ENCODE peak calls at places on chromosomes 6 and 20, in four cellular contexts. Y is esophagus squamous epithelium, T is astrocyte of the cerebellum, V is GM12864. W is an unnamed sample.

GRCh38 chr6:28001351-28001750 is 44.3 kb downstream of the OR2B6 start:
- DNase-seq in Y (no peak), T (no peak), V (no peak), W (no peak)

GRCh38 chr6:36929152-36929551 is 25.4 kb upstream of the PI16 start:
- DNase-seq in V (no peak), Y (no peak), T (no peak), W (no peak)

GRCh38 chr6:93394471-93394870 is 24.9 kb downstream of the EPHA7 start:
- DNase-seq in Y (no peak), V (no peak), T (no peak), W (no peak)

GRCh38 chr20:41248371-41249024 is 69.0 kb downstream of the ZHX3 start:
- DNase-seq in V (no peak), Y (no peak), T (peak), W (no peak)

GRCh38 chr6:74598473-74599393 is 607.1 kb downstream of the COL12A1 start:
- DNase-seq in Y (no peak), T (no peak), V (peak), W (peak)

GRCh38 chr6:81304486-81304885 is 448.0 kb downstream of the TENT5A start:
- DNase-seq in Y (no peak), V (no peak), T (no peak), W (no peak)

GRCh38 chr20:45247860-45248259 is 6.5 kb downstream of the SLPI start:
- DNase-seq in V (no peak), Y (no peak), T (no peak), W (no peak)

GRCh38 chr6:54335871-54336270 is 27.6 kb downstream of the TINAG start:
- DNase-seq in T (peak), V (no peak), Y (no peak), W (no peak)

GRCh38 chr20:17878912-17879602 is 89.5 kb downstream of the SNX5 start:
- DNase-seq in T (no peak), V (no peak), Y (no peak), W (peak)

GRCh38 chr6:159726196-159726917 is 949 bp upstream of the WTAP start:
- DNase-seq in Y (no peak), T (no peak), V (no peak), W (no peak)

GRCh38 chr6:34496103-34496685 is 30.3 kb downstream of the PACSIN1 start:
- DNase-seq in T (no peak), Y (no peak), V (no peak), W (no peak)

GRCh38 chr6:139133272-139133671 is 1.6 kb upstream of the HECA start:
- DNase-seq in Y (no peak), V (peak), T (no peak), W (no peak)

GRCh38 chr20:48986899-48987298 is 59.2 kb upstream of the CSE1L start:
- DNase-seq in T (no peak), V (no peak), Y (no peak), W (no peak)

GRCh38 chr6:31079656-31080261 is 32.6 kb downstream of the C6orf15 start:
- DNase-seq in T (peak), Y (no peak), V (no peak), W (peak)

GRCh38 chr6:140987364-140988135 is 1145.2 kb upstream of the GJE1 start:
- DNase-seq in T (no peak), V (no peak), Y (no peak), W (no peak)

GRCh38 chr6:126188271-126188909 is 151.5 kb upstream of the CENPW start:
- DNase-seq in V (no peak), T (peak), Y (no peak), W (no peak)

GRCh38 chr6:34982424-34982852 is 93.4 kb downstream of the ANKS1A start:
- DNase-seq in Y (no peak), V (no peak), T (no peak), W (no peak)

GRCh38 chr20:25741088-25741487 is 44.4 kb upstream of the ZNF337 start:
- DNase-seq in T (no peak), Y (no peak), V (no peak), W (no peak)

GRCh38 chr6:101393291-101394251 is at the start of gene GRIK2:
- DNase-seq in T (no peak), V (no peak), Y (no peak), W (no peak)

GRCh38 chr6:66496659-66497058 is 789.6 kb upstream of the EYS start:
- DNase-seq in T (no peak), V (no peak), Y (no peak), W (peak)

GRCh38 chr6:47278545-47278944 is 31.2 kb downstream of the TNFRSF21 start:
- DNase-seq in T (no peak), V (no peak), Y (no peak), W (no peak)

GRCh38 chr6:81487489-81487888 is 265.0 kb downstream of the TENT5A start:
- DNase-seq in T (no peak), Y (no peak), V (no peak), W (no peak)

GRCh38 chr6:5086294-5086890 is 1.3 kb downstream of the PPP1R3G start:
- DNase-seq in Y (no peak), V (no peak), T (no peak), W (no peak)

GRCh38 chr6:21386744-21387143 is 206.8 kb upstream of the SOX4 start:
- DNase-seq in Y (no peak), V (no peak), T (no peak), W (no peak)

GRCh38 chr20:59614714-59615113 is 10.4 kb downstream of the PHACTR3 start:
- DNase-seq in T (no peak), Y (no peak), V (no peak), W (no peak)

GRCh38 chr6:90413867-90414266 is 117.2 kb upstream of the BACH2 start:
- DNase-seq in T (no peak), V (no peak), Y (no peak), W (peak)

DNA sequence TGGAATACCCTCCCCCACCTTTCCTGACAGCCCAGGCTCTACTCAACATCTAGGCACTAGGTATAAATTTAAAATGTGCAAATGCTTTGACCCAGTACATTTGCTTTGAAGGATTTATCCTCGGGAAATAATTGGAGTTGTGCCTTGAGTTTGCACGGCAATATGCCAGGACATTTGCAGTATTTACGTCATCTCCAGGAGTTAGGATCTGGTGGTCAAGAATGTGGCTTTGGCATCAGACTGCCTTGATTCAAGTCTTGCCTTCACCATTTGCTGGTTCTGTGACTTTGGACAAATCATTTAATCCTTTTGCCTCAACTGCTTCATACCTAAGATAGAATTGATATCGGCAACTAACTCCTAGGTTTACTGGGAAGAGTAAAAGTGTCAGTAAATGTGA is 169.6 kb downstream of the PLCB1 start:
- DNase-seq in T (peak), Y (no peak), V (no peak), W (no peak)
- TF ChIP-seq CTCF in T (no peak), Y (no peak), V (no peak), W (no peak)

GRCh38 chr6:105511639-105512038 is 108.8 kb upstream of the PREP start:
- DNase-seq in V (no peak), T (no peak), Y (no peak), W (no peak)

GRCh38 chr6:105510746-105511145 is 107.9 kb upstream of the PREP start:
- DNase-seq in V (no peak), T (no peak), Y (no peak), W (no peak)

GRCh38 chr6:105507811-105508210 is 104.9 kb upstream of the PREP start:
- DNase-seq in T (no peak), Y (no peak), V (no peak), W (no peak)

GRCh38 chr6:105514306-105514705 is 111.4 kb upstream of the PREP start:
- DNase-seq in T (no peak), Y (no peak), V (no peak), W (no peak)

DNA sequence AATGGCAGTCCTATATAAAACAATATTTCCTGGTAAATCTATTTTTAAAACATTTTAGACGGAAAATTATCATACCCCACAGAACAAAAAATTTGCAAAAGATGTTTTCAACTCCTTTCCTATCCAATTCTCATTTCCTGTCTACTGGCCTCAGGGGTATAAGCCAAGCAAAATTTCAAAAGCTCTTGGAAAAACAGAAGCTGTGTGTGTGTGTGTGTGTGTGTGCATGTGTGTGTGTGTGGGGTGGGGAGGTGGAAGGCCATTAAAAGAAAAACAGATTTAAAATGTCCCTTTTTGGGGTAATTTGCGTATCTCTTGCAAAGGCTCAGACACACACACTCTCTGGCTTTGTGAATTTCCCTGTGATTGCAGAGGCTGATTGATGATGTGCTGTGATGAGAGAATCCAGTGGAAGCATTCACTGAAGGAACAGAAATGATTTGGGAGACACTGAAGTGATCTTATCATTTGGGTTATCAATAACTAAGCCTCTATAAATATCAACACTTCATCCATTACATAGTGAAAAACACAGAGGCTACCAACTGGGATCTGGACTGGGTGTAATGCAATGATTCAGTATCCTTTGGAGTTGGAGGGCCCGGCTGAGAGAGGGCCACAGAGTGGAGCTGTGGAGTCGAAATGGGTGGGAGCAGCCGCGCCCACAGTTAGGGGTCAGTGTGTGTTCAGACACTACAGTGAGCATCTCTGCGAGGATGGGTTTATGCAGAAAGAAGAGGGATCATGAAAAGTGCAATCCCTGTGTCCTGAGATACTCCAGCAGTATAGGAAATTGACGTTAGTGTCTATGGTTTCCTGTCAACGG is 106.8 kb upstream of the PREP start:
- DNase-seq in T (no peak), V (no peak), Y (no peak), W (no peak)
- TF ChIP-seq CTCF in T (peak), V (no peak), Y (no peak), W (no peak)

DNA sequence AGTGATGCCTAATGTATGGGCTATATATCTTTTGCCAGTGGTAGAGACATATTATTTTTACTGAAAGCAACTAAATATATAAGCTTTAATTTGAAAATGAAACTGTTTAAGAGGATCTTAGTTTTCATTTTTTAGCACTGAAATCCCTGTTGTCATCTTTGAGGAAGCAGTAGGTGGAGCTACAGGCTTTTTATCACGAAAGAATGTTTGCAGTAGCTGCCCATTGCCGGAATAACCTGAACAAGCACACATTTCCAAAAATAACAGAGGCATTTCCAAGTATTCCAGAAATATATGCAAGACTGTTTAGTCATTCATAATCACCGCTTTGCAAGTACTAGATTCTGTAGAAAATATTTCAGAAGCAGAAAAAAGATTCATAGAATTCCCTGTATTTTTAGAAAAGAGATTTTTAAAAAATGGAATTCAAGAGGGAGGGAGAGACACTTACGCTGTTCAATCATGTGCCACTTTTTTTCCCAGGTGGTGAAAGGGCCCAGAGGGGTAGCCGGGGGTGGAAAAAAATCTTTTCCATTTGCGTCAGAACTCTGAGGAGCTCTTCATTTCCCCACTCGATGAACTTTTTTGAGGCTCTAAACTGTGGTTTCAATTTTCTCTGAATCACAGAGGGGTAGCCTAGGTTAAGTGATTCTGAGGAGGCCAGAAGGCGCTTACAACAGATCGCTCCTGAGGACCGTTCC is 142.5 kb upstream of the FERMT1 start:
- DNase-seq in Y (no peak), V (peak), T (peak), W (peak)
- TF ChIP-seq CTCF in Y (no peak), V (no peak), T (peak), W (peak)

GRCh38 chr6:43207286-43207685 is 22.0 kb downstream of the DNPH1 start:
- DNase-seq in T (no peak), Y (no peak), V (no peak), W (no peak)

GRCh38 chr6:43216200-43216599 is 13.1 kb downstream of the DNPH1 start:
- DNase-seq in Y (no peak), T (no peak), V (no peak), W (no peak)

GRCh38 chr6:43213431-43213830 is 15.8 kb downstream of the DNPH1 start:
- DNase-seq in Y (no peak), T (no peak), V (no peak), W (no peak)

GRCh38 chr6:43215066-43215465 is 14.2 kb downstream of the DNPH1 start:
- DNase-seq in V (no peak), T (no peak), Y (no peak), W (no peak)

DNA sequence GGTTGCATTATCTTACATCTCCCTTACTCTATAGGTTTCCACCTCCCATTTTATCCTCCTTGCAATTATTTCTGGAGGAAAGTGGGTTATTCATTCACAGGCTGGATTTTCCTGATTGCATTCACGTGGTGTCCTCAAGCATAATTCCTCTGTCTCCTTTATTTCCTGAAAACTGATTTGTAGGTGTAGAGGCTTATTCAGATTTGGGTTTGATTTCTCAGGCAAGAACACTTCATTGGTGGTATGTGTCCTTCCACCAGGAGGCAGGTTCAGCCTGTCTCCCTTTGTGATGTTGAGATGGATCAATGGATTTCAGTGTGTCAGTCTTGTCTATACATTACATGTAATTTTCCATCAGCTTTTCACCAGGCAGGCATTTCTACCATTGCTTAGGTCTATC is 17.3 kb downstream of the DNPH1 start:
- DNase-seq in Y (no peak), T (no peak), V (no peak), W (no peak)
- TF ChIP-seq CTCF in Y (no peak), T (no peak), V (peak), W (peak)

GRCh38 chr20:8522191-8522590 is 390.1 kb downstream of the PLCB1 start:
- DNase-seq in T (no peak), V (no peak), Y (no peak), W (no peak)

GRCh38 chr20:8519887-8520286 is 387.8 kb downstream of the PLCB1 start:
- DNase-seq in Y (no peak), T (no peak), V (no peak), W (no peak)

GRCh38 chr20:8527998-8528397 is 395.9 kb downstream of the PLCB1 start:
- DNase-seq in Y (no peak), T (peak), V (no peak), W (no peak)

GRCh38 chr20:8524716-8525343 is 392.8 kb downstream of the PLCB1 start:
- DNase-seq in V (no peak), T (no peak), Y (no peak), W (no peak)

GRCh38 chr20:8523684-8524083 is 391.6 kb downstream of the PLCB1 start:
- DNase-seq in Y (no peak), T (no peak), V (no peak), W (no peak)
- TF ChIP-seq CTCF in Y (no peak), T (no peak), V (no peak), W (no peak)

GRCh38 chr6:56947931-56948330 is 7.0 kb upstream of the BEND6 start:
- DNase-seq in Y (no peak), V (no peak), T (no peak), W (no peak)

GRCh38 chr6:56944651-56945050 is 10.3 kb upstream of the BEND6 start:
- DNase-seq in Y (no peak), V (no peak), T (no peak), W (no peak)

GRCh38 chr6:56949925-56950495 is 4.9 kb upstream of the BEND6 start:
- DNase-seq in T (no peak), V (no peak), Y (no peak), W (no peak)

GRCh38 chr6:56949261-56949660 is 5.6 kb upstream of the BEND6 start:
- DNase-seq in V (no peak), T (no peak), Y (no peak), W (no peak)

GRCh38 chr6:56946368-56946767 is 8.5 kb upstream of the BEND6 start:
- DNase-seq in T (peak), V (no peak), Y (no peak), W (no peak)
- TF ChIP-seq CTCF in T (no peak), V (no peak), Y (no peak), W (no peak)

DNA sequence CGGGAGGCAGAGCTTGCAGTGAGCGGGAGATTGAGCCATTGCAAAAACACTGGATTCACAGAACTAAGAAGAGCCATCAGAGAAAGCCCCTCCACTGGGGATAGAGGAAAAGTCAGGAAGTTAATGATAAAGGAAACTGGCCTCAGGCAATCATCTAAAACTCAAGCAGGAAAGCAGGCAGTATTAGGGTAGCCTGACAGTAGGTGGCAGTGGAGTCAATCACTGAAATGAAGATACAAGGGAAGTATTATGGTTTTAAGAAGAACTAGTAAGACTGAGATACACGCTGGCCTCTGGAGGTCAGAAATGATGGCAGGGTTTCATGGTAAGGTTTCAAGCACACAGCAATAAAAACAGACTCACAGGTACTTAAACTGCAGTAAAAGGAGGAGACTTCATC is 578.3 kb downstream of the HACE1 start:
- DNase-seq in T (no peak), Y (no peak), V (no peak), W (no peak)
- TF ChIP-seq CTCF in T (no peak), Y (no peak), V (peak), W (peak)

GRCh38 chr6:79928478-79928998 is 18.8 kb downstream of the ELOVL4 start:
- DNase-seq in Y (no peak), T (no peak), V (no peak), W (no peak)
- TF ChIP-seq CTCF in Y (no peak), T (no peak), V (no peak), W (no peak)

DNA sequence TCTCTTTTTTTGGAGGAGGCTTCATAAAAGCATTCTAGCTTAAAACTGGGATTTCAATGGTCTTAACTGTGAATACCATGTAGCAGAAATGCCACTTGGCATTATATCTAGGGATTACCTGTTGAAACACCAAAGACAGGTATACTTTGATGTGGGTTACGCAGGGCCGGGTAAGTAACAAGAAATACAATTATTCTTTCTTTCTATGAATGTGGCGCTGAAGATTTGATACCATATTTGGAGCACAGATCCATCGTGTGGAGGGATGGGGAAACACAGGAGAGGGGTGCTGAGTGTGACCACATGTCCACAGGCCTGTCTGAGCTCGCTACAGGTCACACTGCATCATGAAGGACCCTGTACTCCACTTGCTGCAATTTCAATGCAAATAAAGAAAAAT is 257.8 kb downstream of the GMPR start:
- DNase-seq in V (no peak), T (no peak), Y (no peak), W (no peak)
- TF ChIP-seq CTCF in V (no peak), T (no peak), Y (peak), W (no peak)

DNA sequence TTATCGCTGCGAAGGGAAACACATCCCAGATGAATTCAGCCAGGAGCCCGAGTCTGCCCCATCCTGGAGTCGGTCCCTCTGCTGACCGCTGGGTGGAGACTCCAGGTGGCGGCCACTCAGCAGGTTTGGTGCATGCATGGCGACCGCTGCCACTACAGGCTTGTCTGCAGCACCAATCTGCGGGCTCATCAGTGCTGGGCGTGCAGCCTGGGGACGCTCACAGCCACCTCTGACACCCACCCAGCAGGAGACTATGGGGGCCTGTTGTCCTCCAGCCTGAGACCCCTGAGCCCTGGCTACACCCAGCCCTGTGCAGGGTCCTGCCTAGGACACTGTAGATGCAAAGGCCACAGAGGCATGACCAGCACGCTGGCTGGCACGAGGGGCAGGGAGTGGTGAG is 40.5 kb upstream of the GATA5 start:
- DNase-seq in V (no peak), T (no peak), Y (no peak), W (no peak)
- TF ChIP-seq CTCF in V (no peak), T (no peak), Y (no peak), W (no peak)

W was measured in GM13977.